ENCODE peak calls at places on chromosomes 6 and 20, in five cellular contexts. Z, Q, L, J and R are unnamed samples.

GRCh38 chr6:90107721-90108364 is 188.8 kb downstream of the BACH2 start:
- DNase-seq in L (no peak), Q (no peak), J (no peak), Z (no peak), R (no peak)

GRCh38 chr20:10453241-10453640 is 18.1 kb downstream of the SLX4IP start:
- DNase-seq in Q (no peak), Z (no peak), J (no peak), L (no peak), R (no peak)

GRCh38 chr6:101558712-101559111 is 165.2 kb downstream of the GRIK2 start:
- DNase-seq in J (no peak), Q (no peak), Z (no peak), L (no peak), R (no peak)

GRCh38 chr20:2539341-2539740 is 3.0 kb downstream of the TMC2 start:
- DNase-seq in Z (no peak), Q (no peak), J (no peak), L (no peak), R (no peak)

GRCh38 chr20:6718660-6719059 is 48.8 kb upstream of the BMP2 start:
- DNase-seq in J (no peak), Z (no peak), L (peak), Q (no peak), R (no peak)

GRCh38 chr6:44012078-44012493 is 115.2 kb downstream of the MRPL14 start:
- DNase-seq in J (peak), Q (no peak), L (no peak), Z (no peak), R (no peak)

GRCh38 chr6:134230087-134230717 is 87.7 kb downstream of the SGK1 start:
- DNase-seq in Q (no peak), Z (no peak), L (no peak), J (no peak), R (no peak)

GRCh38 chr6:152308306-152308705 is 328.9 kb downstream of the SYNE1 start:
- DNase-seq in Q (no peak), J (no peak), Z (no peak), L (peak), R (no peak)

GRCh38 chr20:36850759-36851158 is 25.2 kb upstream of the TLDC2 start:
- DNase-seq in Q (no peak), Z (no peak), J (no peak), L (no peak), R (no peak)

GRCh38 chr20:51118216-51118615 is 95.3 kb upstream of the KCNG1 start:
- DNase-seq in Z (no peak), Q (no peak), L (no peak), J (no peak), R (no peak)

GRCh38 chr20:3090565-3090964 is 6.0 kb upstream of the AVP start:
- DNase-seq in Z (no peak), J (no peak), Q (no peak), L (no peak), R (no peak)

GRCh38 chr6:136655251-136656014 is 105.2 kb upstream of the MAP7 start:
- DNase-seq in L (no peak), Q (no peak), J (no peak), Z (no peak), R (no peak)

GRCh38 chr6:154410619-154411044 is 54.0 kb upstream of the IPCEF1 start:
- DNase-seq in Z (no peak), L (peak), Q (no peak), J (peak), R (no peak)

GRCh38 chr6:101607286-101607685 is 213.8 kb downstream of the GRIK2 start:
- DNase-seq in L (no peak), J (no peak), Q (no peak), Z (no peak), R (no peak)

GRCh38 chr20:43680976-43681375 is 14.1 kb downstream of the MYBL2 start:
- DNase-seq in Z (no peak), Q (no peak), J (no peak), L (no peak), R (no peak)

GRCh38 chr6:69957990-69958559 is 91.7 kb downstream of the COL19A1 start:
- DNase-seq in J (peak), Q (no peak), Z (no peak), L (no peak), R (no peak)
- H4K8ac ChIP-seq in J (no peak), Q (no peak), Z (no peak), L (no peak), R (no peak)

DNA sequence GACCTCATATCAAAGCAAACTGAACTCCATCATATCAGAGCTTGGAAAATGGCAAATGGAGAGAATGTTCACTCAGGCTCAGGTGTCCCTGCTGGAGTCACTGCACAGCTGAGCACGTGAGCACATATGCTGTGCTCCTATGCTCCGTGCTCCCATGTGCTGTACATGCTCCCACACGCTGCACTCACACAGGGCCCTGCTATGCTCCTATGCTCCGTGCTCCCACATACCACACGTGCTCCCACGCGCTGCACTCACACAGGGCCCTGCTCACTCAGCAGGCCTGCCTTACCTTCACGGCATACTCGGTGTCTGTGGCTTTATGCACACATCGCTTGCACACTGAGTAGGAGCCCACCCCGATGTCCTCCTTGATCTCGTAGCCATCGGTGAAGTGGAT is 65.7 kb upstream of the MPC1 start:
- DNase-seq in Q (no peak), Z (no peak), L (no peak), J (no peak), R (no peak)
- H3K23ac ChIP-seq in Q (no peak), Z (peak), L (no peak), J (no peak), R (no peak)

DNA sequence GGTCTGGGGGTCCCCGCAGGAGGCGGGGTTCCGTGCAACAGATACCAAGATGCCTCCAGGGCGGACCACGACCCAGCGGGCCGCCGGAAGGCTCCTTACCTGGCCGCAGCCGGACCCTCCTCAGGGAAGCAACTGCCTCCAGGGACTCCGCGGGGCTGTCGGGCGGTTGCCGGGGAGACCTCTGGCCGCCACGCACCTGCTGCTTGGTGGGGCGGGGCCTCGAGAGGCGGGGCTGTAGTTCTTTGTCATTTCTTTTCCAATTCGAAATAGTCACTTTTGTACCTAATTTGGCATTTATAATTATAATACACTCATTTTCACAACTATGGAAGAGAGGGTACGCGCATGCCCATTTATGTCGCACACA is 646 bp downstream of the AK9 start:
- DNase-seq in L (peak), J (no peak), Z (peak), Q (peak), R (peak)
- H4K8ac ChIP-seq in L (no peak), J (peak), Z (no peak), Q (no peak), R (no peak)

DNA sequence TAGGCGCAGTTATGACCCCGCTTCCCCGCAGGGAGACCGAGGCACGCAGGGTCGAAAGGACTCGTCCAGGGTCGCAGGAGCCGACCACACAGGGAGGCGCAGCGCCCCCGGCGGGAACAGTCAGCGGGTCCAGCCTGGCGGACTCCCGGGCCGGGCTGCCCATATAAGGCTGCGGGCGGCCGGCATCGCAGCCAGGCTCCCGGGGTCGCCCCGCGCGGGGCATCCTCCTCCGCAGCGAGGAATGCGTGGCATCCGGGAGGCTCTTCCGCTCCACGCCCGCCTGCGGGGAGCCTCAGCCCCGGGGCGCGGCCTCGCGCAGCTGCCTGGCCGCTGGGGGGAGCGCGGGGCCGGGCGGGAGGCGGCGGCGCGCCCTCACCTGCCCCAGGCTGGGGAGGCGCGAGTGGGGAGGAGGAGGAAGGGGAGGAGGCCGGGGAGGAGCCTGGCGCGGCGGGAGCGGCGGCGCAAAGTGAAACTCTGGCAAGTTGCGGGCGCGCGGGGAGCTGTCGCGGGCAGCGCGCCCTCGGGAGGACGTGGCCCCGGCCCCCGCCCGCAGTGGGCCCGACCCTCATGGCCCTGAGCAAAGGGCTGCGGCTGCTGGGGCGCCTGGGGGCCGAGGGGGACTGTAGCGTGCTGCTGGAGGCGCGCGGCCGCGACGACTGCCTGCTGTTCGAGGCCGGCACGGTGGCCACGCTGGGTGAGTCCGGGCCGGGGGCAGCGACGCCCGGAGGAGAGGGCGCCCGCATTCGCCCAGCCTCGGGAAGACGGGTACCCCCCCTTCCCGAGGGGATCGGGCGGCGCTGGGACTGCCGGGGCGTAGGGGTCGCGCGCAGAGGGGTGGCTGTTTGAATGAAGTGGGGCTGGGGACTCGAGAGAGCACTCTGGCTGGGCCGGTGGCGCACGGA is at the start of gene SYNJ2:
- DNase-seq in Q (peak), J (peak), Z (peak), L (peak), R (peak)
- H3K23ac ChIP-seq in Q (no peak), J (peak), Z (peak), L (no peak), R (no peak)

GRCh38 chr6:36442083-36442670 is 477 bp downstream of the PXT1 start:
- DNase-seq in L (no peak), Z (no peak), J (no peak), Q (no peak), R (no peak)
- H4K8ac ChIP-seq in L (peak), Z (no peak), J (peak), Q (no peak), R (peak)